ENCODE peak calls at places on chromosome 7, in four cellular contexts. Y, S, D and T are unnamed samples.

GRCh38 chr7:131552053-131552452 is 4.4 kb downstream of the PODXL start:
- DNase-seq in Y (no peak), S (no peak), D (no peak), T (no peak)

GRCh38 chr7:158811461-158811860 is 17.8 kb downstream of the ESYT2 start:
- DNase-seq in Y (no peak), S (no peak), D (peak; percentile 63), T (peak; percentile 26)

GRCh38 chr7:1142051-1142635 is 17.9 kb downstream of the ZFAND2A start:
- DNase-seq in Y (no peak), S (no peak), D (no peak), T (no peak)

GRCh38 chr7:142438235-142438922 is 180.5 kb upstream of the PRSS58 start:
- DNase-seq in Y (peak; percentile 26), S (peak; percentile 61), D (peak; percentile 64), T (peak; percentile 87)

GRCh38 chr7:151201344-151201743 is 8.9 kb downstream of the H2BK1 start:
- DNase-seq in Y (no peak), S (no peak), D (no peak), T (no peak)

GRCh38 chr7:38229386-38229785 is 44.0 kb downstream of the TARP start:
- DNase-seq in Y (no peak), S (no peak), D (peak; percentile 62), T (no peak)

GRCh38 chr7:114086906-114087651 is 168.3 kb upstream of the PPP1R3A start:
- DNase-seq in Y (peak; percentile 18), S (peak; percentile 56), D (peak; percentile 19), T (peak; percentile 47)

GRCh38 chr7:139860090-139860773 is 31.2 kb downstream of the TBXAS1 start:
- DNase-seq in Y (no peak), S (peak; percentile 11), D (no peak), T (no peak)

GRCh38 chr7:139875821-139876241 is 46.8 kb downstream of the TBXAS1 start:
- DNase-seq in Y (no peak), S (no peak), D (no peak), T (no peak)

GRCh38 chr7:141954334-141954733 is 7.6 kb upstream of the CLEC5A start:
- DNase-seq in Y (no peak), S (no peak), D (no peak), T (no peak)

GRCh38 chr7:2724453-2725177 is 36.6 kb downstream of the AMZ1 start:
- DNase-seq in Y (no peak), S (no peak), D (no peak), T (no peak)

GRCh38 chr7:155258233-155258575 is 39.5 kb upstream of the INSIG1 start:
- DNase-seq in Y (no peak), S (no peak), D (peak; percentile 79), T (peak; percentile 8)

GRCh38 chr7:2479276-2480070 is 3.3 kb upstream of the GRIFIN start:
- DNase-seq in Y (no peak), S (no peak), D (no peak), T (no peak)

GRCh38 chr7:41633690-41634089 is 69.2 kb downstream of the INHBA start:
- DNase-seq in Y (no peak), S (no peak), D (no peak), T (no peak)

GRCh38 chr7:137628211-137628610 is 218.6 kb downstream of the DGKI start:
- DNase-seq in Y (no peak), S (no peak), D (peak; percentile 15), T (no peak)

GRCh38 chr7:28065308-28065707 is 115.3 kb downstream of the JAZF1 start:
- DNase-seq in Y (no peak), S (no peak), D (peak; percentile 42), T (no peak)
- H3K9ac ChIP-seq in Y (no peak overlapping the region), S (no peak overlapping the region), D (no peak overlapping the region), T (no peak overlapping the region)

GRCh38 chr7:48085942-48086341 is 3.1 kb upstream of the UPP1 start:
- DNase-seq in Y (no peak), S (no peak), D (no peak), T (no peak)
- H2BK120ac ChIP-seq in Y (no peak overlapping the region), S (peak overlapping the region; percentile 5), D (peak overlapping the region; percentile 41), T (no peak overlapping the region)

GRCh38 chr7:119842337-119842736 is 430.6 kb upstream of the KCND2 start:
- DNase-seq in Y (no peak), S (no peak), D (no peak), T (no peak)
- H3K9ac ChIP-seq in Y (no peak overlapping the region), S (no peak overlapping the region), D (no peak overlapping the region), T (no peak overlapping the region)

GRCh38 chr7:6706666-6707407 is at the start of gene ZNF12:
- DNase-seq in Y (peak; percentile 87), S (peak; percentile 97), D (peak; percentile 92), T (peak; percentile 97)

GRCh38 chr7:6709808-6710207 is 3.1 kb upstream of the ZNF12 start:
- DNase-seq in Y (no peak), S (no peak), D (no peak), T (no peak)

GRCh38 chr7:6708304-6708703 is 1.6 kb upstream of the ZNF12 start:
- DNase-seq in Y (no peak), S (no peak), D (no peak), T (no peak)

GRCh38 chr7:6700793-6701192 is 6.0 kb downstream of the ZNF12 start:
- DNase-seq in Y (no peak), S (no peak), D (no peak), T (no peak)

GRCh38 chr7:6705959-6706665 is 635 bp downstream of the ZNF12 start:
- DNase-seq in Y (no peak), S (no peak), D (peak; percentile 33), T (peak; percentile 60)
- H2BK120ac ChIP-seq in Y (no peak overlapping the region), S (no peak overlapping the region), D (no peak overlapping the region), T (no peak overlapping the region)

GRCh38 chr7:90709501-90710465 is 113.7 kb downstream of the CDK14 start:
- DNase-seq in Y (no peak), S (no peak), D (peak; percentile 78), T (peak; percentile 51)
- H3K9ac ChIP-seq in Y (no peak overlapping the region), S (no peak overlapping the region), D (no peak overlapping the region), T (no peak overlapping the region)

GRCh38 chr7:127653396-127653795 is 1.4 kb downstream of the SND1 start:
- DNase-seq in Y (no peak), S (no peak), D (no peak), T (no peak)

GRCh38 chr7:127648986-127649385 is 3.0 kb upstream of the SND1 start:
- DNase-seq in Y (no peak), S (no peak), D (no peak), T (no peak)

GRCh38 chr7:127650842-127651555 is 995 bp upstream of the SND1 start:
- DNase-seq in Y (no peak), S (no peak), D (peak; percentile 39), T (peak; percentile 89)

GRCh38 chr7:127652333-127653248 is 597 bp downstream of the SND1 start:
- DNase-seq in Y (no peak), S (no peak), D (peak; percentile 62), T (peak; percentile 60)

DNA sequence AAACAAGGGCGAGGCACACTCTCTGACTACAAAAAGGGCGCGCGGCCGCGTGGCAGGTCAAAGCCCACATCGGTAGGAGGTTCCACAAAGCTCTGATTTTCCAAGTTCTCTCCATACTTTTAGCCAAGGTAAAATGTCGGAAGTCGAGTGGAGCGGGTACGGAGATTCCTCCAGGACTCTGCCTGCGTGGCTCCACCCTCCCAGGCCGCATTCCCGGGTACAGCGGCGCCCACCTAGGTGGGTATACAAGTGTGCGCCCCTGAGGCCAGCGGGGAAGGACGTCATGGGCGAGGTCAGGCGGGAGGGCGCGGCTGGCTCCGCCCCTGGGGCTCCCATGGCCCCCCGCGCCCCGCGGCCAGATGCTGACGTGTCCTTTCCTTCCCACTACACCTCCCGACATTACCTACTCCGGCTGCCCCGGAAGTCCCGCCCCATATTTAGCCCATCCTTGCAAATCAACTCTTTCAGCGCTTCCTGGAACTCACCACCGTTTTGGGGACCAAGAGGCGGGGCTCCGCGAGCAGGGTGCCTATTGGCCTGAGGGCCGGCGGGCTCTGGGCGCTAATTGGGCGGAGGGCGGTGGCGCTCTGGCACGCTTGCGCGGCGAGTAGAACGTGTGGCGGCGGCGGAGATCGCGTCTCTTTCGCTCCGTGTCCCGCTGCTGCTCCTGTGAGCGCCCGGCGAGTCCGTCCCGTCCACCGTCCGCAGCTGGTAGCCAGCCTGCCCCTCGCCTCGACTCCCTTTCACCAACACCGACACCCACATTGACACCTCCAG is at the start of gene SND1:
- DNase-seq in Y (peak; percentile 98), S (peak; percentile 96), D (peak; percentile 99), T (peak; percentile 100)
- H2BK120ac ChIP-seq in Y (peak within 1 kb of the TSS; percentile 21), S (no peak within 1 kb of the TSS), D (peak within 1 kb of the TSS; percentile 60), T (peak within 1 kb of the TSS; percentile 47)

GRCh38 chr7:123687161-123687560 is 31.5 kb downstream of the LMOD2 start:
- DNase-seq in Y (no peak), S (no peak), D (no peak), T (no peak)

GRCh38 chr7:123681561-123681960 is 25.9 kb downstream of the LMOD2 start:
- DNase-seq in Y (no peak), S (no peak), D (no peak), T (no peak)

GRCh38 chr7:123679614-123680013 is 23.9 kb downstream of the LMOD2 start:
- DNase-seq in Y (no peak), S (no peak), D (no peak), T (no peak)

GRCh38 chr7:123680580-123680979 is 24.9 kb downstream of the LMOD2 start:
- DNase-seq in Y (no peak), S (no peak), D (no peak), T (no peak)

DNA sequence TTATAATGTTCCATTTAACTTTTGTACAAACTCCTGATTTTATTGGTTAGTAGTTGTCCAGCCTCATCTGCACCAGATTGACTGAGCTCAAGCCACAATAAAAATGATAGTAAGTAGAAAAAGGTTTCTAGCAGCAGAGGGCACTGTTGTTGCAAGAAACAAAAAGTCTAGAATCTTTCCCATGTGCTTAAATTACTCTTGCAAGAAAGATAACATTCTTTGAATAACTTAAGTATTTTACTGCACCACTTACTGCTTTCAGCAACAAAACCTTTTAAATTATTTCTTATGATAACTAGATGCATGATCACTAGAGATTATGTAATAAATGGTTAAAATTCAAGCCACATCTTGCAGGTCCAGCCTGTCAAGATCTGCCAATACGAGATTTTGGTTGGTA is 27.0 kb downstream of the LMOD2 start:
- DNase-seq in Y (peak; percentile 17), S (no peak), D (peak; percentile 77), T (peak; percentile 74)
- H3K9ac ChIP-seq in Y (no peak overlapping the region), S (no peak overlapping the region), D (no peak overlapping the region), T (no peak overlapping the region)